ENCODE peak calls at places on chromosomes 7 and 10, in six cellular contexts. B is SJSA1, F is pancreas, I is spleen, A is hepatocyte, J is astrocyte. K is an unnamed sample. For H3K36me3, the result is how much of the 10 kb centered on the place peaks cover.

GRCh38 chr10:21950566-21950965 is 53.0 kb downstream of the DNAJC1 start:
- DNase-seq in B (no peak), F (no peak), I (no peak), A (no peak), J (peak), K (no peak)

GRCh38 chr7:158289231-158289630 is 298.4 kb downstream of the PTPRN2 start:
- DNase-seq in B (no peak), F (no peak), I (no peak), A (no peak), J (no peak), K (no peak)

GRCh38 chr10:126058507-126058906 is 162.1 kb downstream of the FANK1 start:
- DNase-seq in B (no peak), F (no peak), I (no peak), A (no peak), J (no peak), K (no peak)

GRCh38 chr7:87231715-87232114 is 12.2 kb upstream of the TMEM243 start:
- DNase-seq in B (no peak), F (no peak), I (no peak), A (no peak), J (no peak), K (peak)

GRCh38 chr10:30537586-30537985 is 92.0 kb downstream of the LYZL2 start:
- DNase-seq in B (no peak), F (no peak), I (no peak), A (no peak), J (no peak), K (no peak)

GRCh38 chr10:117750616-117751015 is 208.1 kb downstream of the EMX2 start:
- DNase-seq in B (no peak), F (no peak), I (no peak), A (no peak), J (no peak), K (no peak)

GRCh38 chr10:48314107-48314506 is 7.6 kb downstream of the MAPK8 start:
- DNase-seq in B (no peak), F (no peak), I (no peak), A (no peak), J (no peak), K (no peak)

GRCh38 chr10:133445751-133446708 is 7.7 kb upstream of the SCART1 start:
- DNase-seq in B (no peak), F (no peak), I (no peak), A (peak), J (no peak), K (no peak)

GRCh38 chr10:13707156-13707881 is 120.6 kb downstream of the PRPF18 start:
- DNase-seq in B (peak), F (peak), I (peak), A (peak), J (peak), K (peak)

GRCh38 chr10:71684356-71685173 is 35.0 kb downstream of the C10orf105 start:
- DNase-seq in B (no peak), F (no peak), I (no peak), A (no peak), J (no peak), K (peak)

GRCh38 chr10:46518028-46518725 is 38.3 kb downstream of the GPRIN2 start:
- DNase-seq in B (no peak), F (no peak), I (peak), A (no peak), J (no peak), K (no peak)

GRCh38 chr10:120480065-120480600 is 23.1 kb downstream of the PLPP4 start:
- DNase-seq in B (no peak), F (no peak), I (no peak), A (no peak), J (no peak), K (no peak)

GRCh38 chr7:127751062-127751722 is 99.2 kb downstream of the SND1 start:
- DNase-seq in B (no peak), F (no peak), I (no peak), A (no peak), J (peak), K (peak)

GRCh38 chr10:130941886-130942285 is 369.6 kb downstream of the TCERG1L start:
- DNase-seq in B (no peak), F (no peak), I (no peak), A (no peak), J (no peak), K (no peak)

GRCh38 chr7:54811925-54812264 is 52.9 kb upstream of the SEC61G start:
- DNase-seq in B (no peak), F (peak), I (no peak), A (no peak), J (peak), K (peak)

GRCh38 chr10:131021246-131021895 is 290.1 kb downstream of the TCERG1L start:
- DNase-seq in B (no peak), F (peak), I (peak), A (no peak), J (no peak), K (peak)

GRCh38 chr10:7043051-7043653 is 367.7 kb downstream of the SFMBT2 start:
- DNase-seq in B (no peak), F (no peak), I (no peak), A (no peak), J (no peak), K (no peak)

GRCh38 chr7:141915565-141915964 is 634 bp upstream of the OR9A4 start:
- DNase-seq in B (no peak), F (peak), I (no peak), A (peak), J (no peak), K (no peak)

GRCh38 chr10:92291921-92292860 is 1.2 kb downstream of the MARCHF5 start:
- DNase-seq in B (peak), F (peak), I (peak), A (peak), J (peak), K (peak)

GRCh38 chr10:31013331-31013730 is 18.3 kb downstream of the ZNF438 start:
- DNase-seq in B (no peak), F (no peak), I (no peak), A (no peak), J (no peak), K (no peak)

GRCh38 chr7:117673839-117674238 is 194.0 kb downstream of the CFTR start:
- DNase-seq in B (peak), F (no peak), I (no peak), A (peak), J (peak), K (no peak)

GRCh38 chr7:34136698-34137097 is 231.4 kb downstream of the BMPER start:
- DNase-seq in B (no peak), F (no peak), I (no peak), A (no peak), J (no peak), K (no peak)
- H3K36me3 ChIP-seq in B (under half), F (under half), I (under half), A (under half), J (under half), K (half or more)

DNA sequence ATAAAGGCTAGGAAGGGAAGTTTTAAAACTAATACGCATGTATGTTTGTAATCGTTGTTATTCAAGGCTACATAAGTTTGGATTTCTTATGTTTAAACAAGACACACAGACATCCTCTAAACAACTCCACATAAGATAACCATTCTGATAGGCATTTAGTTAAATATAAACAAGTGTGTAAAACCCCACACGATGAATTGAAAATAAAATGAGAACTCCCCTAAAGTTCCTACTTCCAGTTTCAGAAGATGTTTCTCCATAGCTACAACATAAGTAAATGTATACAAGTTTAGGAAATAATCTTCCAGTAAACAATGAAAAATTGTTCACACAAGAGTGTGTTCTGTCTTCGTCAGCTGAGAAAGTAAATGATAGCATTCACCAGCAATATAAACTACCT is 246.8 kb downstream of the RNLS start:
- DNase-seq in B (no peak), F (no peak), I (no peak), A (no peak), J (no peak), K (no peak)
- H3K36me3 ChIP-seq in B (under half), F (under half), I (under half), A (under half), J (under half), K (under half)

GRCh38 chr10:17233534-17233933 is 5.5 kb downstream of the VIM start:
- DNase-seq in B (no peak), F (no peak), I (no peak), A (no peak), J (no peak), K (peak)
- H3K36me3 ChIP-seq in B (half or more), F (under half), I (half or more), A (under half), J (half or more), K (half or more)

GRCh38 chr10:73843254-73843653 is 31.1 kb downstream of the CAMK2G start:
- DNase-seq in B (no peak), F (no peak), I (no peak), A (no peak), J (no peak), K (no peak)
- H3K36me3 ChIP-seq in B (under half), F (under half), I (half or more), A (under half), J (under half), K (under half)

DNA sequence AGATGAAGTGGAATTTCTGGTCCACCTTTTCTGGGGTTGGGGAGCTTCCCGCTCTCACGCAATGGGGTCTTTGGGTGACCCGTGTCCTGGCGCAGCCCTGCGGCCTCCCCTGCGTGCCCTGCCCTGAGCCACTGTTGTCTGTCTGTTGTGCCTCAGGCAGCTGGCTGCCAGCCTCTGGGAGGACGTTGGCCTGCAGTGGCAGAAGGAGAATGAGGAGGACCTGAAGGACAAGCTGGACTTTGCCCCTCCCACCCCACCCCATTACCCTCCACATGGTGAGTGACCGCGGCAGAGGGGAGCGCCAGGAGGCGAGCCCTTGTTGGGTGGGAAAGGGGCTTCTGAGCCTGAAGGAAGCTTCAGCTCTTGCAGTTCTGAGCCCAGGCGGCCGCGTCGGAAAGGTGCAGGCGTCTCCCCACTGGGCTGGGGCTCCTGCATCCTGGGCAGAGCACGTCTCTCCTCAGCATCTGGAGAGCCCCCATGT is 14.2 kb upstream of the PRKAR1B start:
- DNase-seq in B (no peak), F (no peak), I (peak), A (no peak), J (no peak), K (no peak)
- H3K36me3 ChIP-seq in B (under half), F (under half), I (half or more), A (under half), J (under half), K (under half)

GRCh38 chr10:78476156-78476555 is 442.5 kb downstream of the RPS24 start:
- DNase-seq in B (no peak), F (no peak), I (no peak), A (no peak), J (no peak), K (no peak)

GRCh38 chr10:78473016-78473415 is 439.4 kb downstream of the RPS24 start:
- DNase-seq in B (no peak), F (no peak), I (no peak), A (no peak), J (no peak), K (no peak)

GRCh38 chr10:78474743-78475142 is 441.1 kb downstream of the RPS24 start:
- DNase-seq in B (no peak), F (no peak), I (no peak), A (no peak), J (no peak), K (no peak)

GRCh38 chr10:78472542-78472890 is 438.9 kb downstream of the RPS24 start:
- DNase-seq in B (no peak), F (no peak), I (no peak), A (no peak), J (no peak), K (no peak)

GRCh38 chr10:78475501-78475900 is 441.8 kb downstream of the RPS24 start:
- DNase-seq in B (no peak), F (no peak), I (no peak), A (no peak), J (no peak), K (no peak)
- H3K36me3 ChIP-seq in B (under half), F (under half), I (under half), A (under half), J (under half), K (under half)

K was measured in MG63.